ENCODE peak calls at places on chromosomes 3 and 15, in eight cellular contexts. D is T-helper 1 cell; E is stimulated activated CD4-positive, alpha-beta T cell treated with anti-CD3 and anti-CD28 coated beads, Interleukin-1b, Interleukin-23, amount 100 ng/mL, for 1 hour; P is NCI-H2029 treated with DMSO at 0.1 percent for 48 hours; X is NCI-H2107; M is hypothalamus; J is HFF-Myc; H is stimulated activated CD8-positive, alpha-beta memory T cell treated with anti-CD3 and anti-CD28 coated beads, Interleukin-7, amount 100 ng/mL, for 24 hours. I is an unnamed sample.

GRCh38 chr15:99961011-99961441 is 227.8 kb upstream of the LYSMD4 start:
- DNase-seq in D (no peak), E (no peak), P (no peak), H (no peak), J (no peak), X (no peak), M (no peak), I (no peak)

GRCh38 chr3:57967590-57967989 is 40.6 kb upstream of the FLNB start:
- DNase-seq in P (no peak), X (no peak), M (no peak), H (no peak), J (no peak), E (no peak), D (no peak), I (no peak)

GRCh38 chr15:96360581-96361308 is 30.2 kb downstream of the NR2F2 start:
- DNase-seq in M (no peak), X (no peak), J (no peak), H (no peak), D (no peak), P (no peak), E (no peak), I (no peak)

GRCh38 chr3:36777424-36778218 is 13.3 kb upstream of the DCLK3 start:
- DNase-seq in M (no peak), D (no peak), J (no peak), H (no peak), X (no peak), E (no peak), P (no peak), I (no peak)

GRCh38 chr3:143302638-143303171 is 183.1 kb downstream of the CHST2 start:
- DNase-seq in P (no peak), J (peak; percentile 72), E (no peak), M (no peak), D (no peak), H (no peak), X (no peak), I (no peak)

GRCh38 chr3:189490749-189491148 is 140.4 kb upstream of the TP63 start:
- DNase-seq in E (no peak), X (no peak), P (no peak), D (no peak), M (no peak), J (no peak), H (no peak), I (no peak)

GRCh38 chr15:77747175-77748077 is 114.7 kb upstream of the LINGO1 start:
- DNase-seq in D (no peak), E (no peak), H (no peak), P (no peak), X (no peak), M (no peak), J (no peak), I (no peak)

GRCh38 chr3:26522919-26523318 is 99.7 kb upstream of the LRRC3B start:
- DNase-seq in M (no peak), D (no peak), P (no peak), E (no peak), H (no peak), J (no peak), X (no peak), I (no peak)

GRCh38 chr3:166060789-166061479 is 223.7 kb upstream of the BCHE start:
- DNase-seq in X (no peak), M (no peak), D (no peak), P (no peak), E (no peak), J (no peak), H (no peak), I (no peak)

GRCh38 chr3:62876064-62876463 is 848 bp upstream of the CADPS start:
- DNase-seq in X (no peak), P (no peak), D (no peak), H (no peak), M (no peak), J (peak; percentile 9), E (no peak), I (no peak)

GRCh38 chr3:53254190-53254809 is 1.5 kb downstream of the TKT start:
- DNase-seq in X (no peak), P (no peak), H (no peak), E (no peak), M (no peak), D (no peak), J (no peak), I (no peak)

GRCh38 chr15:39919740-39920509 is at the start of gene GPR176:
- DNase-seq in X (no peak), J (no peak), E (no peak), M (peak; percentile 37), D (peak; percentile 7), P (no peak), H (no peak), I (no peak)

GRCh38 chr3:193768069-193768391 is 175.0 kb downstream of the OPA1 start:
- DNase-seq in P (no peak), J (no peak), D (no peak), E (no peak), H (no peak), X (no peak), M (no peak), I (no peak)

GRCh38 chr3:173588547-173588946 is 191.0 kb downstream of the NLGN1 start:
- DNase-seq in J (no peak), E (no peak), D (no peak), X (no peak), M (no peak), H (no peak), P (no peak), I (no peak)

GRCh38 chr15:85925649-85926237 is 131.0 kb upstream of the KLHL25 start:
- DNase-seq in E (no peak), P (no peak), M (no peak), D (no peak), H (no peak), X (no peak), J (no peak), I (no peak)

GRCh38 chr3:140686128-140686527 is 8.3 kb downstream of the TRIM42 start:
- DNase-seq in D (no peak), X (no peak), M (no peak), P (no peak), J (no peak), H (no peak), E (no peak), I (no peak)

GRCh38 chr3:49647741-49648140 is 26.4 kb upstream of the APEH start:
- DNase-seq in J (no peak), X (no peak), P (peak; percentile 14), D (no peak), M (no peak), H (no peak), E (no peak), I (no peak)

GRCh38 chr3:151395806-151396205 is 11.3 kb upstream of the P2RY12 start:
- DNase-seq in E (no peak), D (no peak), X (no peak), M (no peak), P (no peak), H (no peak), J (peak; percentile 31), I (no peak)

GRCh38 chr3:62874398-62875102 is 666 bp downstream of the CADPS start:
- DNase-seq in M (peak; percentile 41), H (no peak), D (no peak), X (no peak), E (no peak), J (no peak), P (no peak), I (no peak)

GRCh38 chr3:120767106-120767505 is 24.6 kb downstream of the GTF2E1 start:
- DNase-seq in E (no peak), J (no peak), M (no peak), X (no peak), D (no peak), P (no peak), H (no peak), I (no peak)

GRCh38 chr15:89167267-89168176 is 53.9 kb downstream of the RLBP1 start:
- DNase-seq in P (no peak), M (no peak), H (peak; percentile 35), X (no peak), E (peak; percentile 39), J (peak; percentile 26), D (no peak), I (no peak)

GRCh38 chr3:49403891-49404290 is 7.9 kb downstream of the RHOA start:
- DNase-seq in J (no peak), X (no peak), P (no peak), H (no peak), D (no peak), M (no peak), E (no peak), I (no peak)

GRCh38 chr3:141021261-141021660 is 29.9 kb upstream of the SPSB4 start:
- DNase-seq in H (no peak), X (no peak), M (no peak), J (no peak), P (no peak), E (no peak), D (no peak), I (no peak)

GRCh38 chr3:120093119-120093922 is 926 bp downstream of the GSK3B start:
- DNase-seq in X (no peak), P (no peak), J (peak; percentile 39), E (no peak), D (no peak), M (no peak), H (no peak), I (no peak)

GRCh38 chr3:172203522-172204258 is 164.3 kb downstream of the FNDC3B start:
- DNase-seq in H (no peak), J (no peak), M (no peak), X (no peak), D (no peak), P (peak; percentile 96), E (no peak), I (peak; percentile 82)

GRCh38 chr3:134476977-134477376 is 8.8 kb downstream of the ANAPC13 start:
- DNase-seq in E (no peak), X (no peak), J (no peak), M (no peak), P (no peak), D (no peak), H (no peak), I (no peak)